ENCODE peak calls at places on chromosomes 4 and X, in nine cellular contexts. H is naive thymus-derived CD8-positive, alpha-beta T cell; T is heart right ventricle; K is small intestine; G is HFFc6; J is NCI-H1092; Y is GM03348; C is fibroblast of lung; V is stimulated activated naive B cell treated with anti-CD40 and anti-IgM and Interleukin-4, amounts not matched to agents 10 μg/mL and 1 μg/mL and 100 μg/mL, for 72 hours. X is an unnamed sample.

GRCh38 chrX:52082578-52082977 is 13.6 kb upstream of the MAGED4B start:
- DNase-seq in C (peak; percentile 67), Y (no peak), G (peak; percentile 59), H (no peak), J (no peak), V (no peak), K (no peak), T (no peak), X (no peak)

GRCh38 chr4:122914292-122914904 is 8.0 kb downstream of the NUDT6 start:
- DNase-seq in H (no peak), J (no peak), Y (peak; percentile 31), G (peak; percentile 58), K (peak; percentile 26), T (no peak), C (peak; percentile 29), V (no peak), X (no peak)

GRCh38 chr4:36325499-36325898 is 44.1 kb downstream of the DTHD1 start:
- DNase-seq in J (no peak), C (no peak), V (peak; percentile 24), K (no peak), G (no peak), T (no peak), H (no peak), Y (no peak), X (no peak)

GRCh38 chr4:73661646-73662119 is 41.4 kb upstream of the RASSF6 start:
- DNase-seq in T (no peak), Y (peak; percentile 83), V (no peak), H (no peak), K (no peak), G (peak; percentile 96), J (no peak), C (peak; percentile 100), X (no peak)

GRCh38 chr4:83709627-83710026 is 173.7 kb downstream of the GPAT3 start:
- DNase-seq in T (no peak), C (no peak), Y (no peak), G (no peak), H (no peak), V (no peak), J (no peak), K (no peak), X (no peak)

GRCh38 chrX:121592884-121593283 is 545.5 kb downstream of the GLUD2 start:
- DNase-seq in C (no peak), G (no peak), J (no peak), Y (no peak), K (no peak), T (no peak), H (no peak), V (no peak), X (no peak)

GRCh38 chr4:59381591-59381990 is 1818.5 kb upstream of the ADGRL3 start:
- DNase-seq in J (no peak), Y (no peak), K (no peak), H (no peak), V (no peak), G (no peak), T (no peak), C (no peak), X (no peak)

GRCh38 chrX:149539283-149540132 is 1.3 kb upstream of the EOLA1 start:
- DNase-seq in K (peak; percentile 90), Y (peak; percentile 86), J (peak; percentile 78), G (peak; percentile 91), V (peak; percentile 77), T (peak; percentile 87), H (peak; percentile 95), C (peak; percentile 93), X (peak; percentile 80)

GRCh38 chrX:154445776-154446175 is 1.8 kb downstream of the FAM50A start:
- DNase-seq in V (no peak), G (no peak), C (no peak), H (no peak), T (no peak), J (no peak), K (no peak), Y (no peak), X (no peak)

GRCh38 chr4:30714408-30715031 is 5.6 kb upstream of the PCDH7 start:
- DNase-seq in V (no peak), J (peak; percentile 5), C (peak; percentile 62), G (peak; percentile 18), T (no peak), H (no peak), K (peak; percentile 65), Y (peak; percentile 67), X (no peak)

GRCh38 chrX:54301516-54301915 is 56.3 kb downstream of the WNK3 start:
- DNase-seq in G (no peak), V (no peak), T (no peak), K (no peak), C (no peak), J (no peak), Y (no peak), H (no peak), X (no peak)

GRCh38 chrX:128676651-128677050 is 624.4 kb upstream of the ACTRT1 start:
- DNase-seq in T (no peak), H (no peak), K (no peak), G (no peak), Y (no peak), J (no peak), C (peak; percentile 5), V (no peak), X (no peak)

GRCh38 chr4:22587253-22587652 is 71.4 kb upstream of the ADGRA3 start:
- DNase-seq in V (no peak), K (no peak), H (no peak), C (no peak), J (no peak), Y (no peak), T (no peak), G (no peak), X (no peak)

GRCh38 chrX:24761306-24761705 is 67.6 kb downstream of the POLA1 start:
- DNase-seq in V (no peak), G (no peak), K (no peak), T (no peak), Y (peak; percentile 52), J (no peak), H (no peak), C (peak; percentile 75), X (no peak)

GRCh38 chr4:39660757-39661156 is 22.1 kb upstream of the SMIM14 start:
- DNase-seq in K (no peak), T (no peak), V (no peak), G (no peak), J (no peak), Y (no peak), H (no peak), C (no peak), X (no peak)

X was measured in SIG-M5.